ENCODE peak calls at places on chromosome 18, in seven cellular contexts. P is suprapubic skin, Z is HCT116, I is SK-N-SH, V is endothelial cell of umbilical vein, A is prostate gland, M is sigmoid colon. Q is an unnamed sample.

GRCh38 chr18:8778386-8778785 is 73.0 kb downstream of the MTCL1 start:
- DNase-seq in P (no peak), Z (no peak), I (no peak), V (no peak), A (no peak), M (no peak), Q (peak; percentile 52)

GRCh38 chr18:47342566-47342965 is 91.1 kb upstream of the SKOR2 start:
- DNase-seq in P (no peak), Z (no peak), I (no peak), V (no peak), A (no peak), M (no peak), Q (no peak)

GRCh38 chr18:3716116-3716660 is 266.2 kb downstream of the TGIF1 start:
- DNase-seq in P (no peak), Z (no peak), I (no peak), V (no peak), A (no peak), M (no peak), Q (no peak)

GRCh38 chr18:13271512-13271911 is 53.0 kb downstream of the LDLRAD4 start:
- DNase-seq in P (no peak), Z (no peak), I (no peak), V (no peak), A (no peak), M (no peak), Q (no peak)

GRCh38 chr18:50696436-50696835 is 123.4 kb downstream of the MRO start:
- DNase-seq in P (peak; percentile 11), Z (no peak), I (no peak), V (no peak), A (no peak), M (peak; percentile 50), Q (no peak)

GRCh38 chr18:2588666-2589344 is 17.4 kb downstream of the NDC80 start:
- DNase-seq in P (no peak), Z (no peak), I (no peak), V (no peak), A (no peak), M (no peak), Q (no peak)

GRCh38 chr18:41731887-41732286 is 223.1 kb upstream of the PIK3C3 start:
- DNase-seq in P (no peak), Z (no peak), I (no peak), V (peak; percentile 84), A (no peak), M (no peak), Q (no peak)

GRCh38 chr18:39198376-39198775 is 1632.8 kb upstream of the CELF4 start:
- DNase-seq in P (no peak), Z (no peak), I (no peak), V (no peak), A (no peak), M (no peak), Q (no peak)

GRCh38 chr18:3604626-3605408 is 154.8 kb downstream of the TGIF1 start:
- DNase-seq in P (no peak), Z (no peak), I (no peak), V (peak; percentile 90), A (no peak), M (peak; percentile 63), Q (no peak)

GRCh38 chr18:55228191-55228590 is 268.9 kb upstream of the CCDC68 start:
- DNase-seq in P (no peak), Z (no peak), I (no peak), V (no peak), A (no peak), M (no peak), Q (no peak)

GRCh38 chr18:7038330-7038846 is 79.2 kb downstream of the LAMA1 start:
- DNase-seq in P (peak; percentile 92), Z (no peak), I (peak; percentile 44), V (peak; percentile 77), A (peak; percentile 88), M (peak; percentile 96), Q (peak; percentile 99)

GRCh38 chr18:52348209-52348608 is 8.2 kb downstream of the DCC start:
- DNase-seq in P (no peak), Z (no peak), I (no peak), V (no peak), A (no peak), M (no peak), Q (no peak)

GRCh38 chr18:37668971-37669747 is 103.6 kb upstream of the CELF4 start:
- DNase-seq in P (no peak), Z (no peak), I (peak; percentile 30), V (no peak), A (no peak), M (peak; percentile 42), Q (peak; percentile 61)

GRCh38 chr18:61893304-61893970 is 630 bp upstream of the RNF152 start:
- DNase-seq in P (peak; percentile 68), Z (no peak), I (peak; percentile 94), V (peak; percentile 68), A (peak; percentile 63), M (peak; percentile 71), Q (no peak)

GRCh38 chr18:27005589-27005988 is 140.1 kb upstream of the AQP4 start:
- DNase-seq in P (no peak), Z (peak; percentile 10), I (peak; percentile 19), V (no peak), A (no peak), M (no peak), Q (no peak)

DNA sequence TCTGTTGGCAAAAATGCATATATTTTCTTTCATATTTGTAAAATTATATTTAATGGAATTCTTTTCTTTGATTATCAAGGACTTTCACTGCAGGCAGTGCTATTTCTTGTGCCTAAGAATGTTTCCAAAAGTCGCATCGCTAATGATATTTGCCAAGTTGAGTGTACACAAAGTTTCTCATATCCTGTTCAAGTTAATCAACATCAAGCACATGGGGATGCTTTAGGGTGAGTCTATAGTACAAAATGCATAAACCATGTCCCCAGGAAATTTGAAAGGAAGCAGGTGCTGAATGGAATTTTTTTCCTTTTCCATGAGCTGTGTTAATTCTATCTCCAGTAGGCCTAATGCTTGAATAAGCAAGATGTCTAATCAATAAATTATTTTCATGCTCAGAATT is 129.7 kb downstream of the GALNT1 start:
- DNase-seq in P (no peak), Z (no peak), I (no peak), V (peak; percentile 87), A (no peak), M (no peak), Q (no peak)
- TF ChIP-seq CTCF in P (no peak), Z (no peak), I (no peak), V (no peak), A (no peak), M (no peak), Q (no peak)

DNA sequence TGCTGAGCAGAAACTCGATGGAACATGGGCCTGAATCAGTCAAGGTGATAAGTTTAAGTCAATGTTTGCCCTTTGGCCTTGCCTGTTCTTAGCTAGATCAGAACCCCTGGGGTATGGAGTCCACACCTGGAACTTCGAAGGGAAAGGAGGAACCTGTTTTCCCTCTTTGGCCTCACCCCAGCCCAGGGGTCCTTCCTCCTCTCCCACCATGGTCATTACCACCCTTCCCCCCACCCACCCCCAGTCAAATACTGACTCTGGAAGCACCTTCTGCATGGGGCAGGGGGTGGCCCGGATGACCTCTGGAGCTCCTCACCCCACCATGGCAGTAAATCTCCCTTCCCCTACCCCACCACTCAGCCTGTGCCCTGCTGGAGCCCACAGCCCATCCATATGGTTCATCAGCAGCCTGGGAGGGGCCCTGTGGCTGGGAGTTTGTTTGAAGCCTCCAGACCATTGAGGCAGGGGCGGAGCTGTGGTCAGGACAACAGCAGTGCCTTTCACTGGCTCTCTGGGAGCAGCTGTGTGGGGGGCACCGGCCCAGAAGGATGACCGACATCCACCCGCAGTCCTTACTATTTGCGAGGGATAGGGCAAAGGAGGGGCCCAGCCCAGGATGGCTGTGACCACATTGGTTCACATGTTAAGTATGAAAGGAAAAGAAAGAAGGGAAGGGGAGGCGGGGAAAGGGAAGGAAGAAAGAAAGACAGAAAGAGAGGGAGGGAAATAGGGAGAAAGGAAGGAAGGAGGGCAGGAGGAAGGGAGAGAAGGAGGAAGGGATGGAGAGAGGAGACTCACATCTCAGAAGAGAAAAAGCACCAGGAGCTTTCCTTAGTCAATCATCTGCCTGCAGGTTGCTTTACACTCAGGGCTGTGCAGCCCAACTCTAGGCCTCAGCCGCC is 163.9 kb downstream of the SMAD7 start:
- DNase-seq in P (peak; percentile 52), Z (no peak), I (no peak), V (no peak), A (no peak), M (peak; percentile 61), Q (no peak)
- H3K4me1 ChIP-seq in P (peaks cover 32% of the 10 kb centered on the region), Z (peaks cover 28% of the 10 kb centered on the region), I (peaks cover 15% of the 10 kb centered on the region), V (peaks cover 18% of the 10 kb centered on the region), A (peaks cover 6% of the 10 kb centered on the region), M (no peaks in the 10 kb centered on the region), Q (peaks cover 19% of the 10 kb centered on the region)

DNA sequence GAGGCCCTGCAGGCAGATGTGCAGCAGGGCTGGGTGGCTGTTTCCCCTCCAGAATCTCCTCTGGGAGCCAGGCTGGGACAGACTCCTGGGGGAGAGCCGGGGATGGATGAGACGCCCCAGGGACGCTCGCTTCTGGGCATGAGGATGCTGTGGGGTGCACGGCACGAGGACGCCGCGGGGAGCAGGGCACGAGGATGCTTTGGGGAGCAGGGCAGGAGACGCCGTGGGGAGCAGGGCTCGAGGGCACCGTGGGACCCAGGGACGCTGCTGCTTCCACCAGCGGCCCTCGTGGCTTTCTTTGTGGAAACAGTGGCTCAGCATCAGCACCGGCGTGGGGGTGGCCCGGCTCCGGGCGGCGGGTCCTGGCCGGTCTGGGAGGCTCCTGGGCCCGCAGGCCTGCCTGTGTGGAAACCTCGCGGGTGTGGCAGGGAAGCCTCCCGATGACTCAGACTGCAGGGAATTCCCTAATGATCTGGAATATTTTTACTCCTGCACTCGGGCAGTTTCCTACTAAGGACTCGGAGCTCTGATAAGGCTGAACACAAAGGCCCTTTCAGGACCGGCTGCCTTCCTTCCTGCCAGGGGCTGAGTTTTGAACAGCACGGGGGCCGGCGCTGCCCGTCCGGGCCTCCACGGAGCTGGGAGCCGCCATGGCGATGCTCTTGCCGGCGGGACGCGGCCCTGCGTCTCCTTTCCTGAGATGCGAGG is 62.6 kb downstream of the NFATC1 start:
- DNase-seq in P (peak; percentile 85), Z (peak; percentile 48), I (no peak), V (peak; percentile 93), A (no peak), M (peak; percentile 87), Q (no peak)
- TF ChIP-seq POLR2AphosphoS5 in P (peak; percentile 80), Z (no peak), I (no peak), V (peak; percentile 79), A (peak; percentile 9), M (peak; percentile 53), Q (peak; percentile 71)

GRCh38 chr18:45212186-45213039 is 402.9 kb upstream of the SLC14A2 start:
- DNase-seq in P (peak; percentile 87), Z (peak; percentile 22), I (peak; percentile 51), V (peak; percentile 76), A (peak; percentile 79), M (peak; percentile 90), Q (no peak)

GRCh38 chr18:45207328-45207727 is 407.9 kb upstream of the SLC14A2 start:
- DNase-seq in P (no peak), Z (no peak), I (no peak), V (no peak), A (no peak), M (no peak), Q (no peak)

GRCh38 chr18:45218436-45218835 is 396.8 kb upstream of the SLC14A2 start:
- DNase-seq in P (no peak), Z (no peak), I (no peak), V (no peak), A (no peak), M (no peak), Q (no peak)

GRCh38 chr18:45208164-45208563 is 407.1 kb upstream of the SLC14A2 start:
- DNase-seq in P (no peak), Z (no peak), I (no peak), V (no peak), A (no peak), M (no peak), Q (no peak)

DNA sequence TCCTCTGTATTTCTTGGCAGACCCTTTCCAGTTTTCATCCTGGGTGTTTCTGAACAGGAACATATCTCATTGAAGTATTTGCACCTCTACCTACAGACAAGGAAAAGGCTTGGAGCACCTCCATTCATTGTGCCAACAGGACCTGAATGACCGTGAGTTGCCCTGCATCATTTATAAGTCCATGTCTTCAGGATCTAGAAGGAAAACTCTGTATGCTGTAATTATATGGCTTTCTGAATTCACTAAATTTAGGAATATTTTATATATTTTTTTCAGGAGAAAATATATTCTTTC is 402.3 kb upstream of the SLC14A2 start:
- DNase-seq in P (no peak), Z (no peak), I (no peak), V (no peak), A (no peak), M (no peak), Q (no peak)
- TF ChIP-seq CTCF in P (no peak), Z (no peak), I (no peak), V (no peak), A (no peak), M (no peak), Q (no peak)